ENCODE peak calls at places on chromosomes 16 and 17, in six cellular contexts. One of them, this sample, is unnamed.

GRCh38 chr16:67009158-67009557 is 19.8 kb upstream of the CBFB start:
- DNase-seq in DND-41: no peak
- DNase-seq in PC-3: no peak
- DNase-seq in A673: no peak
- DNase-seq in CD8-positive, alpha-beta T cell: no peak
- DNase-seq in GM23338: no peak
- DNase-seq in this sample: no peak

GRCh38 chr17:7446669-7447068 is 1.8 kb downstream of the CHRNB1 start:
- DNase-seq in DND-41: no peak
- DNase-seq in PC-3: no peak
- DNase-seq in A673: no peak
- DNase-seq in CD8-positive, alpha-beta T cell: no peak
- DNase-seq in GM23338: peak; percentile 65
- DNase-seq in this sample: no peak

GRCh38 chr17:2962236-2962635 is 101.2 kb downstream of the OR1D5 start:
- DNase-seq in DND-41: no peak
- DNase-seq in PC-3: no peak
- DNase-seq in A673: no peak
- DNase-seq in CD8-positive, alpha-beta T cell: no peak
- DNase-seq in GM23338: no peak
- DNase-seq in this sample: no peak

GRCh38 chr16:78298986-78299385 is 199.5 kb downstream of the WWOX start:
- DNase-seq in DND-41: no peak
- DNase-seq in PC-3: no peak
- DNase-seq in A673: no peak
- DNase-seq in CD8-positive, alpha-beta T cell: no peak
- DNase-seq in GM23338: no peak
- DNase-seq in this sample: no peak

GRCh38 chr17:83009414-83010322 is 69.7 kb upstream of the METRNL start:
- DNase-seq in DND-41: no peak
- DNase-seq in PC-3: no peak
- DNase-seq in A673: no peak
- DNase-seq in CD8-positive, alpha-beta T cell: no peak
- DNase-seq in GM23338: no peak
- DNase-seq in this sample: no peak

GRCh38 chr17:8781784-8782575 is 17.2 kb downstream of the MFSD6L start:
- DNase-seq in DND-41: no peak
- DNase-seq in PC-3: no peak
- DNase-seq in A673: no peak
- DNase-seq in CD8-positive, alpha-beta T cell: no peak
- DNase-seq in GM23338: peak; percentile 34
- DNase-seq in this sample: no peak

GRCh38 chr16:9821331-9821730 is 360.9 kb downstream of the GRIN2A start:
- DNase-seq in DND-41: no peak
- DNase-seq in PC-3: no peak
- DNase-seq in A673: no peak
- DNase-seq in CD8-positive, alpha-beta T cell: no peak
- DNase-seq in GM23338: no peak
- DNase-seq in this sample: no peak

GRCh38 chr17:79033046-79033616 is 9.2 kb downstream of the C1QTNF1 start:
- DNase-seq in DND-41: no peak
- DNase-seq in PC-3: no peak
- DNase-seq in A673: no peak
- DNase-seq in CD8-positive, alpha-beta T cell: no peak
- DNase-seq in GM23338: no peak
- DNase-seq in this sample: no peak

GRCh38 chr17:82384730-82385429 is 13.3 kb downstream of the UTS2R start:
- DNase-seq in DND-41: no peak
- DNase-seq in PC-3: peak; percentile 81
- DNase-seq in A673: no peak
- DNase-seq in CD8-positive, alpha-beta T cell: no peak
- DNase-seq in GM23338: peak; percentile 63
- DNase-seq in this sample: no peak

GRCh38 chr17:79221597-79221996 is 147.0 kb downstream of the ENGASE start:
- DNase-seq in DND-41: no peak
- DNase-seq in PC-3: no peak
- DNase-seq in A673: no peak
- DNase-seq in CD8-positive, alpha-beta T cell: no peak
- DNase-seq in GM23338: no peak
- DNase-seq in this sample: no peak

GRCh38 chr17:75346906-75347305 is 57.7 kb upstream of the SLC25A19 start:
- DNase-seq in DND-41: peak; percentile 54
- DNase-seq in PC-3: no peak
- DNase-seq in A673: peak; percentile 51
- DNase-seq in CD8-positive, alpha-beta T cell: no peak
- DNase-seq in GM23338: peak; percentile 47
- DNase-seq in this sample: no peak

GRCh38 chr17:28570716-28571254 is 539 bp downstream of the PIGS start:
- DNase-seq in DND-41: peak; percentile 50
- DNase-seq in PC-3: peak; percentile 20
- DNase-seq in A673: peak; percentile 46
- DNase-seq in CD8-positive, alpha-beta T cell: peak; percentile 37
- DNase-seq in GM23338: peak; percentile 71
- DNase-seq in this sample: peak; percentile 72

GRCh38 chr16:58733248-58733670 is 857 bp downstream of the GOT2 start:
- DNase-seq in DND-41: no peak
- DNase-seq in PC-3: no peak
- DNase-seq in A673: no peak
- DNase-seq in CD8-positive, alpha-beta T cell: no peak
- DNase-seq in GM23338: peak; percentile 54
- DNase-seq in this sample: no peak

GRCh38 chr16:12207939-12208338 is 231.4 kb downstream of the SNX29 start:
- DNase-seq in DND-41: no peak
- DNase-seq in PC-3: no peak
- DNase-seq in A673: no peak
- DNase-seq in CD8-positive, alpha-beta T cell: no peak
- DNase-seq in GM23338: peak; percentile 24
- DNase-seq in this sample: no peak

GRCh38 chr17:77180503-77181330 is 39.9 kb downstream of the SEC14L1 start:
- DNase-seq in DND-41: no peak
- DNase-seq in PC-3: no peak
- DNase-seq in A673: no peak
- DNase-seq in CD8-positive, alpha-beta T cell: no peak
- DNase-seq in GM23338: no peak
- DNase-seq in this sample: no peak

GRCh38 chr16:57664662-57665025 is 3.5 kb upstream of the ADGRG3 start:
- DNase-seq in DND-41: no peak
- DNase-seq in PC-3: no peak
- DNase-seq in A673: no peak
- DNase-seq in CD8-positive, alpha-beta T cell: no peak
- DNase-seq in GM23338: no peak
- DNase-seq in this sample: no peak
- H3K4me3 ChIP-seq in DND-41: no peak overlapping the region
- H3K4me3 ChIP-seq in PC-3: no peak overlapping the region
- H3K4me3 ChIP-seq in A673: no peak overlapping the region
- H3K4me3 ChIP-seq in CD8-positive, alpha-beta T cell: no peak overlapping the region
- H3K4me3 ChIP-seq in GM23338: no peak overlapping the region
- H3K4me3 ChIP-seq in this sample: no peak overlapping the region

GRCh38 chr17:50046179-50046578 is 9.7 kb upstream of the ITGA3 start:
- DNase-seq in DND-41: no peak
- DNase-seq in PC-3: no peak
- DNase-seq in A673: no peak
- DNase-seq in CD8-positive, alpha-beta T cell: no peak
- DNase-seq in GM23338: no peak
- DNase-seq in this sample: no peak

GRCh38 chr17:50042211-50042610 is 13.7 kb upstream of the ITGA3 start:
- DNase-seq in DND-41: no peak
- DNase-seq in PC-3: no peak
- DNase-seq in A673: no peak
- DNase-seq in CD8-positive, alpha-beta T cell: no peak
- DNase-seq in GM23338: no peak
- DNase-seq in this sample: peak; percentile 11

GRCh38 chr17:50044483-50044882 is 11.4 kb upstream of the ITGA3 start:
- DNase-seq in DND-41: no peak
- DNase-seq in PC-3: no peak
- DNase-seq in A673: no peak
- DNase-seq in CD8-positive, alpha-beta T cell: no peak
- DNase-seq in GM23338: no peak
- DNase-seq in this sample: no peak

GRCh38 chr17:50045154-50045553 is 10.8 kb upstream of the ITGA3 start:
- DNase-seq in DND-41: no peak
- DNase-seq in PC-3: peak; percentile 65
- DNase-seq in A673: no peak
- DNase-seq in CD8-positive, alpha-beta T cell: no peak
- DNase-seq in GM23338: no peak
- DNase-seq in this sample: no peak

DNA sequence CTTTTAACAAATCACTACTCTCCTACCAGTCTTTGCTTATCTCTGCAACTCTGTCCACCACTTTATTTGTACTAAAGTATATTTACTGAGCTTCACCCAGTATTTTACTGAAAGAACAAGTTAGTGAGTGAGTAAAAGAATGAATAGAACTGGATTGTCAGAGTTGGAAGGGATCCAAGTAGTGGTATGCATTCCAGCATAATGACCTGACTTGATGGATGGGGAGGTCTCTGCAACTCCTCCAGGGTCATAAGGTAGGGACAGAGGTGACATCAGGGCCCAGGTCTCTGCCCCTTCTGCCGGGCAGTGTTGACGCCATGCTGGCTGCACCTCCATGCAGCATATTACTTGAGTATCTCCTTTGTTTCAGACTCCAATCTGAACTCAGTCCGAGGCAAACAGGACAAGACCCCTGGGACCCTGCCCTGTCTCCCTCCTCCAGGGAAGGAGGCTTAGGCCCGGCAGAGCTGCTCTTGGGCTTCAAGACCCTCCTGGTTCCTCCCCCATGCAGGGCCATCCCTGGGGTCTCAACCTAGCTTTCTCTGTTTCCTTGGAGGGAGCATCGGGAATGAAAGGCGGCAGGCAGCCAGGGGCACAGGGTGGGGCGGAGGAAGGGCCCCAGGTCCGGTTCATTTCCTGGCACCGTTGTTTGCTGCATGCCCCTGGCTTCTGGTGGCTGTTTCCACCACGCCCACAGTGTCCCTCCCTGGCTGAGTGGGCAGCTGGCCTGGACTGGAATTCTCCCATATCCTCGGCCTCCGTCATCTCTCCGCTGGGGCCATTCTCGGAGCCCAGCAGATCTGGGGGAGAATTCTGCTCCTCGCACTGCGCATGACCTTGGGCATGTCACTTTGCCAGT is 12.4 kb upstream of the ITGA3 start:
- DNase-seq in DND-41: no peak
- DNase-seq in PC-3: peak; percentile 86
- DNase-seq in A673: no peak
- DNase-seq in CD8-positive, alpha-beta T cell: no peak
- DNase-seq in GM23338: no peak
- DNase-seq in this sample: no peak
- H3K4me1 ChIP-seq in DND-41: no peaks in the 10 kb centered on the region
- H3K4me1 ChIP-seq in PC-3: peaks cover 55% of the 10 kb centered on the region
- H3K4me1 ChIP-seq in A673: no peaks in the 10 kb centered on the region
- H3K4me1 ChIP-seq in CD8-positive, alpha-beta T cell: no peaks in the 10 kb centered on the region
- H3K4me1 ChIP-seq in GM23338: no peaks in the 10 kb centered on the region
- H3K4me1 ChIP-seq in this sample: no peaks in the 10 kb centered on the region

GRCh38 chr16:14004031-14004718 is 66.9 kb upstream of the MRTFB start:
- DNase-seq in DND-41: no peak
- DNase-seq in PC-3: no peak
- DNase-seq in A673: no peak
- DNase-seq in CD8-positive, alpha-beta T cell: no peak
- DNase-seq in GM23338: no peak
- DNase-seq in this sample: no peak

GRCh38 chr16:14004719-14005315 is 66.3 kb upstream of the MRTFB start:
- DNase-seq in DND-41: no peak
- DNase-seq in PC-3: no peak
- DNase-seq in A673: no peak
- DNase-seq in CD8-positive, alpha-beta T cell: no peak
- DNase-seq in GM23338: no peak
- DNase-seq in this sample: no peak

GRCh38 chr16:14001521-14001920 is 69.6 kb upstream of the MRTFB start:
- DNase-seq in DND-41: no peak
- DNase-seq in PC-3: no peak
- DNase-seq in A673: no peak
- DNase-seq in CD8-positive, alpha-beta T cell: no peak
- DNase-seq in GM23338: no peak
- DNase-seq in this sample: no peak

GRCh38 chr16:14002416-14002815 is 68.7 kb upstream of the MRTFB start:
- DNase-seq in DND-41: no peak
- DNase-seq in PC-3: no peak
- DNase-seq in A673: no peak
- DNase-seq in CD8-positive, alpha-beta T cell: no peak
- DNase-seq in GM23338: no peak
- DNase-seq in this sample: no peak

GRCh38 chr16:14003119-14003570 is 68.0 kb upstream of the MRTFB start:
- DNase-seq in DND-41: no peak
- DNase-seq in PC-3: peak; percentile 54
- DNase-seq in A673: peak; percentile 87
- DNase-seq in CD8-positive, alpha-beta T cell: no peak
- DNase-seq in GM23338: peak; percentile 83
- DNase-seq in this sample: no peak
- H3K4me3 ChIP-seq in DND-41: no peak overlapping the region
- H3K4me3 ChIP-seq in PC-3: peak overlapping the region; percentile 57
- H3K4me3 ChIP-seq in A673: peak overlapping the region; percentile 18
- H3K4me3 ChIP-seq in CD8-positive, alpha-beta T cell: no peak overlapping the region
- H3K4me3 ChIP-seq in GM23338: peak overlapping the region; percentile 42
- H3K4me3 ChIP-seq in this sample: no peak overlapping the region

GRCh38 chr16:31868701-31869167 is 4.9 kb upstream of the ZNF267 start:
- DNase-seq in DND-41: peak; percentile 78
- DNase-seq in PC-3: peak; percentile 75
- DNase-seq in A673: peak; percentile 78
- DNase-seq in CD8-positive, alpha-beta T cell: peak; percentile 78
- DNase-seq in GM23338: peak; percentile 77
- DNase-seq in this sample: peak; percentile 75
- H3K4me1 ChIP-seq in DND-41: peaks cover 26% of the 10 kb centered on the region
- H3K4me1 ChIP-seq in PC-3: peaks cover 9% of the 10 kb centered on the region
- H3K4me1 ChIP-seq in A673: peaks cover 5% of the 10 kb centered on the region
- H3K4me1 ChIP-seq in CD8-positive, alpha-beta T cell: peaks cover 31% of the 10 kb centered on the region
- H3K4me1 ChIP-seq in GM23338: peaks cover 4% of the 10 kb centered on the region
- H3K4me1 ChIP-seq in this sample: peaks cover 36% of the 10 kb centered on the region

GRCh38 chr16:424623-425081 is 797 bp upstream of the RAB11FIP3 start:
- DNase-seq in DND-41: no peak
- DNase-seq in PC-3: peak; percentile 36
- DNase-seq in A673: peak; percentile 60
- DNase-seq in CD8-positive, alpha-beta T cell: no peak
- DNase-seq in GM23338: no peak
- DNase-seq in this sample: peak; percentile 2

GRCh38 chr16:426115-426905 is 861 bp downstream of the RAB11FIP3 start:
- DNase-seq in DND-41: peak; percentile 22
- DNase-seq in PC-3: no peak
- DNase-seq in A673: peak; percentile 23
- DNase-seq in CD8-positive, alpha-beta T cell: no peak
- DNase-seq in GM23338: peak; percentile 68
- DNase-seq in this sample: no peak

GRCh38 chr16:424033-424622 is 1.3 kb upstream of the RAB11FIP3 start:
- DNase-seq in DND-41: no peak
- DNase-seq in PC-3: peak; percentile 76
- DNase-seq in A673: peak; percentile 82
- DNase-seq in CD8-positive, alpha-beta T cell: no peak
- DNase-seq in GM23338: no peak
- DNase-seq in this sample: no peak

GRCh38 chr16:425740-426114 is 278 bp downstream of the RAB11FIP3 start:
- DNase-seq in DND-41: no peak
- DNase-seq in PC-3: no peak
- DNase-seq in A673: no peak
- DNase-seq in CD8-positive, alpha-beta T cell: no peak
- DNase-seq in GM23338: peak; percentile 55
- DNase-seq in this sample: no peak

GRCh38 chr16:425082-425718 is at the start of gene RAB11FIP3:
- DNase-seq in DND-41: peak; percentile 90
- DNase-seq in PC-3: peak; percentile 61
- DNase-seq in A673: peak; percentile 94
- DNase-seq in CD8-positive, alpha-beta T cell: peak; percentile 80
- DNase-seq in GM23338: peak; percentile 86
- DNase-seq in this sample: peak; percentile 85
- H3K4me3 ChIP-seq in DND-41: peak within 1 kb of the TSS; percentile 80
- H3K4me3 ChIP-seq in PC-3: peak within 1 kb of the TSS; percentile 80
- H3K4me3 ChIP-seq in A673: peak within 1 kb of the TSS; percentile 89
- H3K4me3 ChIP-seq in CD8-positive, alpha-beta T cell: peak within 1 kb of the TSS; percentile 78
- H3K4me3 ChIP-seq in GM23338: peak within 1 kb of the TSS; percentile 83
- H3K4me3 ChIP-seq in this sample: peak within 1 kb of the TSS; percentile 78